ENCODE peak calls at places on chromosome 4, in five cellular contexts. K is heart right ventricle, Q is pancreas, T is A549, D is hepatocyte. I is an unnamed sample.

GRCh38 chr4:119080721-119081541 is 54.7 kb upstream of the MYOZ2 start:
- DNase-seq in Q (no peak), T (peak), K (no peak), D (peak), I (no peak)

GRCh38 chr4:97003715-97004114 is 1139.6 kb downstream of the STPG2 start:
- DNase-seq in Q (no peak), T (no peak), K (no peak), D (no peak), I (no peak)

GRCh38 chr4:68465058-68465457 is 17.8 kb downstream of the TMPRSS11E start:
- DNase-seq in T (no peak), K (no peak), Q (no peak), D (no peak), I (no peak)

GRCh38 chr4:73194064-73194463 is 64.5 kb downstream of the ANKRD17 start:
- DNase-seq in D (no peak), K (no peak), Q (no peak), T (no peak), I (no peak)

GRCh38 chr4:181792641-181793612 is 450.3 kb upstream of the TENM3 start:
- DNase-seq in T (no peak), D (no peak), Q (no peak), K (no peak), I (no peak)

GRCh38 chr4:20839957-20840356 is 139.7 kb downstream of the PACRGL start:
- DNase-seq in T (no peak), Q (no peak), K (no peak), D (peak), I (no peak)

GRCh38 chr4:85430697-85431096 is 44.3 kb upstream of the ARHGAP24 start:
- DNase-seq in Q (no peak), T (peak), K (no peak), D (peak), I (no peak)

GRCh38 chr4:117085185-117085701 is at the start of gene TRAM1L1:
- DNase-seq in T (peak), D (peak), K (peak), Q (peak), I (peak)

GRCh38 chr4:10730590-10730989 is 46.0 kb upstream of the CLNK start:
- DNase-seq in T (no peak), Q (no peak), K (no peak), D (no peak), I (no peak)

GRCh38 chr4:174334628-174335027 is 50.9 kb downstream of the CEP44 start:
- DNase-seq in T (no peak), K (no peak), D (no peak), Q (no peak), I (no peak)

GRCh38 chr4:8393593-8394038 is 46.9 kb downstream of the ACOX3 start:
- DNase-seq in Q (no peak), D (peak), K (no peak), T (peak), I (peak)

GRCh38 chr4:75340561-75340960 is 173.6 kb downstream of the RCHY1 start:
- DNase-seq in Q (no peak), K (no peak), T (no peak), D (no peak), I (no peak)

GRCh38 chr4:119477412-119478053 is 151.1 kb downstream of the PDE5A start:
- DNase-seq in T (no peak), D (no peak), Q (no peak), K (no peak), I (no peak)

GRCh38 chr4:149951501-149951900 is 126.7 kb upstream of the DCLK2 start:
- DNase-seq in Q (no peak), K (no peak), D (no peak), T (no peak), I (no peak)

GRCh38 chr4:182808673-182809416 is 108.3 kb downstream of the DCTD start:
- DNase-seq in T (no peak), K (no peak), D (no peak), Q (no peak), I (no peak)

GRCh38 chr4:42965326-42965725 is 72.8 kb downstream of the GRXCR1 start:
- DNase-seq in K (no peak), T (no peak), Q (no peak), D (no peak), I (no peak)

GRCh38 chr4:172802041-172802440 is 366.6 kb upstream of the GALNT7 start:
- DNase-seq in D (no peak), T (no peak), Q (no peak), K (no peak), I (no peak)

GRCh38 chr4:179595671-179596410 is 2153.6 kb upstream of the AGA start:
- DNase-seq in T (no peak), K (no peak), D (no peak), Q (no peak), I (no peak)

GRCh38 chr4:126777649-126778048 is 855.1 kb upstream of the INTU start:
- DNase-seq in Q (no peak), T (no peak), D (no peak), K (no peak), I (no peak)

GRCh38 chr4:49032440-49033161 is 46.5 kb downstream of the CWH43 start:
- DNase-seq in D (no peak), T (peak), K (no peak), Q (no peak), I (no peak)

GRCh38 chr4:163540448-163540847 is 46.0 kb downstream of the TMA16 start:
- DNase-seq in Q (no peak), T (no peak), D (no peak), K (no peak), I (no peak)

GRCh38 chr4:36224969-36225903 is 19.1 kb downstream of the ARAP2 start:
- DNase-seq in D (no peak), Q (no peak), K (no peak), T (no peak), I (no peak)

GRCh38 chr4:57044279-57044678 is 65.6 kb downstream of the POLR2B start:
- DNase-seq in T (no peak), Q (no peak), D (no peak), K (no peak), I (no peak)

GRCh38 chr4:26864904-26865303 is 4.3 kb downstream of the STIM2 start:
- DNase-seq in D (no peak), T (no peak), Q (no peak), K (no peak), I (no peak)

GRCh38 chr4:107824367-107825071 is at the start of gene SGMS2:
- DNase-seq in T (peak), Q (peak), K (peak), D (peak), I (peak)

GRCh38 chr4:11424000-11424399 is 4.7 kb downstream of the HS3ST1 start:
- DNase-seq in Q (no peak), T (peak), K (no peak), D (peak), I (no peak)

GRCh38 chr4:133711817-133712216 is 489.8 kb downstream of the PABPC4L start:
- DNase-seq in K (no peak), T (peak), D (no peak), Q (no peak), I (no peak)

GRCh38 chr4:100826067-100826466 is 308.2 kb upstream of the EMCN start:
- DNase-seq in K (no peak), D (no peak), T (no peak), Q (no peak), I (no peak)

GRCh38 chr4:155784637-155785036 is 25.8 kb downstream of the GUCY1B1 start:
- DNase-seq in K (no peak), D (no peak), Q (no peak), T (no peak), I (no peak)

GRCh38 chr4:18641334-18641733 is 619.8 kb upstream of the LCORL start:
- DNase-seq in T (no peak), K (no peak), D (no peak), Q (no peak), I (no peak)

GRCh38 chr4:24642941-24643628 is 58.7 kb upstream of the DHX15 start:
- DNase-seq in D (peak), Q (no peak), T (peak), K (no peak), I (no peak)

GRCh38 chr4:108453366-108453765 is 167.0 kb upstream of the RPL34 start:
- DNase-seq in Q (no peak), D (no peak), T (no peak), K (no peak), I (no peak)

GRCh38 chr4:100314057-100314456 is 123.8 kb upstream of the DDIT4L start:
- DNase-seq in D (no peak), Q (no peak), K (no peak), T (no peak), I (no peak)

GRCh38 chr4:154004859-154005520 is 216.1 kb upstream of the SFRP2 start:
- DNase-seq in Q (no peak), T (no peak), D (peak), K (no peak), I (no peak)

GRCh38 chr4:181647396-181648107 is 595.6 kb upstream of the TENM3 start:
- DNase-seq in D (no peak), Q (no peak), K (no peak), T (no peak), I (no peak)

GRCh38 chr4:135777386-135777785 is 1575.8 kb upstream of the PABPC4L start:
- DNase-seq in D (no peak), K (no peak), Q (no peak), T (no peak), I (no peak)
- H3K27ac ChIP-seq in D (no peak), K (no peak), Q (no peak), T (no peak), I (no peak)

GRCh38 chr4:152944678-152945320 is 8.7 kb downstream of the FHDC1 start:
- DNase-seq in T (no peak), Q (no peak), K (no peak), D (no peak), I (no peak)
- H3K27ac ChIP-seq in T (no peak), Q (no peak), K (no peak), D (no peak), I (no peak)

GRCh38 chr4:31068257-31069075 is 348.3 kb downstream of the PCDH7 start:
- DNase-seq in T (no peak), Q (no peak), K (no peak), D (no peak), I (no peak)
- H3K27ac ChIP-seq in T (no peak), Q (no peak), K (peak), D (no peak), I (no peak)

DNA sequence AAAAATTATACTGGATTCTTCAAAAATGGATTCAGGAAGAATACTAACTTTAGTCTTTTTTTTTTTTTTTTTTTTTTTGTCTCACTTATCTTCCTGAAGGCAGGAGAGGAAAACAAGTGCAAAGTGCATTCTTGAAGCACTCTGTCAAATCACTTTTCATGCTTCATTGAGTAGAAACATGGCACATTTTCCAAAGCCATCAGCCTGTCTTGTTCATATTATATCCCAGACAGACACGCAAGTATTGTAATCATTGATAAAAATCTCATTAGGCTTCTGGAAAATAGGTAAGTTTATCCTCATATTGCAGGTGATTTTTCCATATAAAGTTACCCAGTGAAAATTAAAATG is 1.3 kb downstream of the BBS12 start:
- DNase-seq in D (no peak), K (no peak), Q (no peak), T (no peak), I (no peak)
- H3K27ac ChIP-seq in D (peak), K (no peak), Q (no peak), T (peak), I (no peak)

DNA sequence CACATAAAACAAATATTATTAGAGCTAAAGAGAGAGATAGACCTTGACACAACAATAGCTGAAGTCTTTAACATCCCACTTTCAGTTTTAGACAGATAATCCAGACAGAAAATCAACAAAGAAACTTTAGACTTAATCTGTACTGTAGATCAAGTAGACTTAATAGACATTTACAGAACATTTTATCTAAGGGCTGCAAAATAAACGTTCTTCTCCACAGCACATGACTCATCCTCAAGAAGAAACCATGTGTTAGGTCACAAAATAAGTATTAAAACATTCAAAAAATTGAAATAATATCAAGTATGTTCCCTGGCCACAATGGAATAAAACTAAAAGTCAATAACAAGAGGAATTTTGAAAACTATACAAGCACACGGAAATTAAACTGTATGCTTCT is 1510.3 kb upstream of the PCDH10 start:
- DNase-seq in T (no peak), D (no peak), Q (no peak), K (no peak), I (no peak)
- H3K27ac ChIP-seq in T (no peak), D (no peak), Q (no peak), K (no peak), I (no peak)

GRCh38 chr4:109912706-109913621 is at the start of gene EGF:
- DNase-seq in K (peak), T (no peak), Q (peak), D (peak), I (no peak)
- H3K27ac ChIP-seq in K (peak), T (peak), Q (peak), D (peak), I (peak)

DNA sequence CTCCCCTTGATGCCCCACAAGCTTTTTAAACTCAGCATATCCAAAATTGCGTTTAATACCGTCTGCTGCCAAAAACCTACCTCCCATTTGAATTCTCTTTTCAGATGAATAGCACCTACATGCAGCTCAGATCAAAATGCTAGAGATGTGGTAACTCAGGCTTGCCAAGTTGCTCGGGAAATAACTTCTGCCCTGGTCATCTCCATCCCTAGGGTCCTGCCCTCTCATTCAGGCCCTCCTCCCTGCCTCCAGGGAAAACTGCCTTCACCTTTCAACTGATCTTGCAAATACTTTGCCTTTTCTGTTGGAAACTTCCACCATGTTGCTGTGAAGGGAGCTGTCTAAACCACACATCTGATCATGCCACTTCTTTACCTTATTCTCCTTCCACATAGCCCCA is 114.1 kb downstream of the SPRY1 start:
- DNase-seq in K (no peak), Q (no peak), D (no peak), T (no peak), I (no peak)
- H3K27ac ChIP-seq in K (no peak), Q (no peak), D (no peak), T (no peak), I (no peak)

GRCh38 chr4:40575846-40576245 is 53.8 kb downstream of the RBM47 start:
- DNase-seq in Q (no peak), T (no peak), D (no peak), K (no peak), I (no peak)
- H3K27ac ChIP-seq in Q (no peak), T (peak), D (peak), K (peak), I (no peak)

GRCh38 chr4:112178731-112179130 is 33.5 kb downstream of the FAM241A start:
- DNase-seq in D (no peak), T (no peak), K (no peak), Q (no peak), I (no peak)

GRCh38 chr4:112182604-112183003 is 37.4 kb downstream of the FAM241A start:
- DNase-seq in D (no peak), T (no peak), Q (no peak), K (no peak), I (no peak)

GRCh38 chr4:112184438-112184837 is 39.2 kb downstream of the FAM241A start:
- DNase-seq in T (no peak), Q (no peak), D (no peak), K (no peak), I (no peak)

GRCh38 chr4:112183252-112183651 is 38.0 kb downstream of the FAM241A start:
- DNase-seq in D (no peak), K (no peak), Q (no peak), T (no peak), I (no peak)

DNA sequence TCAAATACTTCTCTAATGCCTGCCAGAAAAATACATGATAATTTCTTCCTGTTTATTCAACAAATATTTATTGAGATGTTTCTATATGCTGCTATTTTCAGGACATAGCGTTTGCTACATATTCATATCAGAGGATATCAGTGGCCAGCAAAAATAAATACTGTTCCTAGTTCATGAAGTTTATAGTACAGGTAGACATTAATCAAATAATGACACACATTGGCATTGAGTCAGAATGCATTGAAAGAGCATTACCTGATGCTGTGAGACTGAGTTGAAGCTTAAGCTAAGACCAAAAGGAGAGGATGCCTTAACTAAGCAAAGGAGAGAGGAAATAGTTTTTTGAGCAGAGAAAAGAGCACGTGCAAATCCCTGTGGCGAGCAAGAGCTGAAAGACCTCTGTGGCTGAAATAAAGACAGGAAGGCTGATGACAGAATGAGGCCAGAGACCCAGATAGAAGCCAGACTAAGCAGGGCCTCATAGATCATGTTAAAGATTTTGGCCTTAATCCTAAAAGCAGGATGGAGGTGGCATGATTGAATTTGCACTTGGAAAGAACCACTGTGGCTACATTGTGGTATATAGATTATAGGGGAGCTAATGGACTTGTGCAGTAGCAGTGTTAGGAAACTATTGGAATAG is 36.2 kb downstream of the FAM241A start:
- DNase-seq in T (no peak), Q (no peak), D (no peak), K (no peak), I (no peak)
- H3K27ac ChIP-seq in T (no peak), Q (no peak), D (no peak), K (no peak), I (no peak)

GRCh38 chr4:184288451-184289178 is 70.9 kb upstream of the ENPP6 start:
- DNase-seq in K (no peak), T (no peak), D (no peak), Q (no peak), I (peak)
- H3K27ac ChIP-seq in K (no peak), T (no peak), D (peak), Q (no peak), I (no peak)